ENCODE peak calls at places on chromosomes 5 and 9, in six cellular contexts. One of them, this sample, is unnamed.

GRCh38 chr5:134122530-134122929 is 8.0 kb downstream of the TCF7 start:
- DNase-seq in activated CD8-positive, alpha-beta memory T cell treated with anti-CD3 and anti-CD28 coated beads for 4 hours: no peak
- DNase-seq in NCI-H82: no peak
- DNase-seq in progenitor cell of endocrine pancreas: no peak
- DNase-seq in hepatocyte: no peak
- DNase-seq in A549: no peak
- DNase-seq in this sample: no peak

GRCh38 chr9:21096172-21096900 is 18.6 kb upstream of the IFNB1 start:
- DNase-seq in activated CD8-positive, alpha-beta memory T cell treated with anti-CD3 and anti-CD28 coated beads for 4 hours: no peak
- DNase-seq in NCI-H82: no peak
- DNase-seq in progenitor cell of endocrine pancreas: no peak
- DNase-seq in hepatocyte: no peak
- DNase-seq in A549: no peak
- DNase-seq in this sample: no peak

GRCh38 chr9:76528642-76529190 is 69.7 kb downstream of the GCNT1 start:
- DNase-seq in activated CD8-positive, alpha-beta memory T cell treated with anti-CD3 and anti-CD28 coated beads for 4 hours: no peak
- DNase-seq in NCI-H82: no peak
- DNase-seq in progenitor cell of endocrine pancreas: no peak
- DNase-seq in hepatocyte: no peak
- DNase-seq in A549: no peak
- DNase-seq in this sample: no peak

GRCh38 chr5:54187694-54188093 is 122.7 kb downstream of the ARL15 start:
- DNase-seq in activated CD8-positive, alpha-beta memory T cell treated with anti-CD3 and anti-CD28 coated beads for 4 hours: no peak
- DNase-seq in NCI-H82: no peak
- DNase-seq in progenitor cell of endocrine pancreas: no peak
- DNase-seq in hepatocyte: no peak
- DNase-seq in A549: no peak
- DNase-seq in this sample: no peak

GRCh38 chr9:117178596-117179111 is 236.2 kb downstream of the ASTN2 start:
- DNase-seq in activated CD8-positive, alpha-beta memory T cell treated with anti-CD3 and anti-CD28 coated beads for 4 hours: no peak
- DNase-seq in NCI-H82: peak; percentile 81
- DNase-seq in progenitor cell of endocrine pancreas: no peak
- DNase-seq in hepatocyte: no peak
- DNase-seq in A549: no peak
- DNase-seq in this sample: no peak

GRCh38 chr5:160260006-160260775 is 30.9 kb downstream of the FABP6 start:
- DNase-seq in activated CD8-positive, alpha-beta memory T cell treated with anti-CD3 and anti-CD28 coated beads for 4 hours: no peak
- DNase-seq in NCI-H82: no peak
- DNase-seq in progenitor cell of endocrine pancreas: no peak
- DNase-seq in hepatocyte: peak; percentile 33
- DNase-seq in A549: no peak
- DNase-seq in this sample: no peak

GRCh38 chr5:149406203-149406978 is 27.3 kb upstream of the IL17B start:
- DNase-seq in activated CD8-positive, alpha-beta memory T cell treated with anti-CD3 and anti-CD28 coated beads for 4 hours: no peak
- DNase-seq in NCI-H82: no peak
- DNase-seq in progenitor cell of endocrine pancreas: no peak
- DNase-seq in hepatocyte: no peak
- DNase-seq in A549: no peak
- DNase-seq in this sample: peak; percentile 67

GRCh38 chr5:911601-912000 is 18.9 kb downstream of the TRIP13 start:
- DNase-seq in activated CD8-positive, alpha-beta memory T cell treated with anti-CD3 and anti-CD28 coated beads for 4 hours: no peak
- DNase-seq in NCI-H82: no peak
- DNase-seq in progenitor cell of endocrine pancreas: no peak
- DNase-seq in hepatocyte: no peak
- DNase-seq in A549: no peak
- DNase-seq in this sample: no peak

GRCh38 chr5:133552925-133553525 is 59.3 kb downstream of the FSTL4 start:
- DNase-seq in activated CD8-positive, alpha-beta memory T cell treated with anti-CD3 and anti-CD28 coated beads for 4 hours: no peak
- DNase-seq in NCI-H82: peak; percentile 56
- DNase-seq in progenitor cell of endocrine pancreas: peak; percentile 34
- DNase-seq in hepatocyte: peak; percentile 73
- DNase-seq in A549: peak; percentile 62
- DNase-seq in this sample: no peak

GRCh38 chr5:132641241-132641723 is 16.7 kb upstream of the IL13 start:
- DNase-seq in activated CD8-positive, alpha-beta memory T cell treated with anti-CD3 and anti-CD28 coated beads for 4 hours: no peak
- DNase-seq in NCI-H82: no peak
- DNase-seq in progenitor cell of endocrine pancreas: no peak
- DNase-seq in hepatocyte: no peak
- DNase-seq in A549: no peak
- DNase-seq in this sample: no peak

GRCh38 chr5:56680731-56681130 is 134.6 kb upstream of the MAP3K1 start:
- DNase-seq in activated CD8-positive, alpha-beta memory T cell treated with anti-CD3 and anti-CD28 coated beads for 4 hours: no peak
- DNase-seq in NCI-H82: no peak
- DNase-seq in progenitor cell of endocrine pancreas: no peak
- DNase-seq in hepatocyte: no peak
- DNase-seq in A549: no peak
- DNase-seq in this sample: no peak

GRCh38 chr5:417301-417700 is 25.7 kb upstream of the EXOC3 start:
- DNase-seq in activated CD8-positive, alpha-beta memory T cell treated with anti-CD3 and anti-CD28 coated beads for 4 hours: no peak
- DNase-seq in NCI-H82: no peak
- DNase-seq in progenitor cell of endocrine pancreas: no peak
- DNase-seq in hepatocyte: no peak
- DNase-seq in A549: no peak
- DNase-seq in this sample: no peak

GRCh38 chr5:14486486-14486885 is 95.1 kb upstream of the OTULINL start:
- DNase-seq in activated CD8-positive, alpha-beta memory T cell treated with anti-CD3 and anti-CD28 coated beads for 4 hours: no peak
- DNase-seq in NCI-H82: no peak
- DNase-seq in progenitor cell of endocrine pancreas: no peak
- DNase-seq in hepatocyte: no peak
- DNase-seq in A549: no peak
- DNase-seq in this sample: no peak

GRCh38 chr5:81164466-81164865 is 68.7 kb upstream of the CKMT2 start:
- DNase-seq in activated CD8-positive, alpha-beta memory T cell treated with anti-CD3 and anti-CD28 coated beads for 4 hours: no peak
- DNase-seq in NCI-H82: no peak
- DNase-seq in progenitor cell of endocrine pancreas: no peak
- DNase-seq in hepatocyte: no peak
- DNase-seq in A549: no peak
- DNase-seq in this sample: no peak

GRCh38 chr9:37410969-37411785 is 11.3 kb upstream of the GRHPR start:
- DNase-seq in activated CD8-positive, alpha-beta memory T cell treated with anti-CD3 and anti-CD28 coated beads for 4 hours: no peak
- DNase-seq in NCI-H82: no peak
- DNase-seq in progenitor cell of endocrine pancreas: no peak
- DNase-seq in hepatocyte: no peak
- DNase-seq in A549: no peak
- DNase-seq in this sample: no peak

GRCh38 chr5:168696611-168697010 is 117.4 kb upstream of the PANK3 start:
- DNase-seq in activated CD8-positive, alpha-beta memory T cell treated with anti-CD3 and anti-CD28 coated beads for 4 hours: no peak
- DNase-seq in NCI-H82: no peak
- DNase-seq in progenitor cell of endocrine pancreas: no peak
- DNase-seq in hepatocyte: no peak
- DNase-seq in A549: no peak
- DNase-seq in this sample: no peak

GRCh38 chr5:175746851-175747250 is 89.0 kb downstream of the HRH2 start:
- DNase-seq in activated CD8-positive, alpha-beta memory T cell treated with anti-CD3 and anti-CD28 coated beads for 4 hours: no peak
- DNase-seq in NCI-H82: peak; percentile 51
- DNase-seq in progenitor cell of endocrine pancreas: no peak
- DNase-seq in hepatocyte: no peak
- DNase-seq in A549: peak; percentile 58
- DNase-seq in this sample: no peak

GRCh38 chr5:73783823-73784222 is 157.8 kb downstream of the ARHGEF28 start:
- DNase-seq in activated CD8-positive, alpha-beta memory T cell treated with anti-CD3 and anti-CD28 coated beads for 4 hours: no peak
- DNase-seq in NCI-H82: no peak
- DNase-seq in progenitor cell of endocrine pancreas: no peak
- DNase-seq in hepatocyte: no peak
- DNase-seq in A549: no peak
- DNase-seq in this sample: no peak

GRCh38 chr9:26656003-26656940 is 236.3 kb downstream of the CAAP1 start:
- DNase-seq in activated CD8-positive, alpha-beta memory T cell treated with anti-CD3 and anti-CD28 coated beads for 4 hours: no peak
- DNase-seq in NCI-H82: peak; percentile 70
- DNase-seq in progenitor cell of endocrine pancreas: no peak
- DNase-seq in hepatocyte: peak; percentile 28
- DNase-seq in A549: peak; percentile 36
- DNase-seq in this sample: no peak

GRCh38 chr5:354581-355378 is 33.3 kb downstream of the AHRR start:
- DNase-seq in activated CD8-positive, alpha-beta memory T cell treated with anti-CD3 and anti-CD28 coated beads for 4 hours: no peak
- DNase-seq in NCI-H82: no peak
- DNase-seq in progenitor cell of endocrine pancreas: no peak
- DNase-seq in hepatocyte: peak; percentile 2
- DNase-seq in A549: no peak
- DNase-seq in this sample: no peak

GRCh38 chr5:154320209-154320608 is 125.6 kb upstream of the SAP30L start:
- DNase-seq in activated CD8-positive, alpha-beta memory T cell treated with anti-CD3 and anti-CD28 coated beads for 4 hours: no peak
- DNase-seq in NCI-H82: no peak
- DNase-seq in progenitor cell of endocrine pancreas: no peak
- DNase-seq in hepatocyte: no peak
- DNase-seq in A549: no peak
- DNase-seq in this sample: no peak

GRCh38 chr9:118183571-118183970 is 479.4 kb downstream of the TLR4 start:
- DNase-seq in activated CD8-positive, alpha-beta memory T cell treated with anti-CD3 and anti-CD28 coated beads for 4 hours: no peak
- DNase-seq in NCI-H82: no peak
- DNase-seq in progenitor cell of endocrine pancreas: no peak
- DNase-seq in hepatocyte: no peak
- DNase-seq in A549: no peak
- DNase-seq in this sample: no peak

GRCh38 chr5:122182491-122182921 is 53.2 kb downstream of the ZNF474 start:
- DNase-seq in activated CD8-positive, alpha-beta memory T cell treated with anti-CD3 and anti-CD28 coated beads for 4 hours: no peak
- DNase-seq in NCI-H82: peak; percentile 82
- DNase-seq in progenitor cell of endocrine pancreas: no peak
- DNase-seq in hepatocyte: peak; percentile 50
- DNase-seq in A549: no peak
- DNase-seq in this sample: no peak

GRCh38 chr5:36230151-36230788 is 11.5 kb downstream of the NADK2 start:
- DNase-seq in activated CD8-positive, alpha-beta memory T cell treated with anti-CD3 and anti-CD28 coated beads for 4 hours: no peak
- DNase-seq in NCI-H82: no peak
- DNase-seq in progenitor cell of endocrine pancreas: no peak
- DNase-seq in hepatocyte: no peak
- DNase-seq in A549: no peak
- DNase-seq in this sample: no peak

GRCh38 chr5:174317261-174317894 is 271.9 kb downstream of the NSG2 start:
- DNase-seq in activated CD8-positive, alpha-beta memory T cell treated with anti-CD3 and anti-CD28 coated beads for 4 hours: no peak
- DNase-seq in NCI-H82: peak; percentile 81
- DNase-seq in progenitor cell of endocrine pancreas: peak; percentile 39
- DNase-seq in hepatocyte: peak; percentile 80
- DNase-seq in A549: peak; percentile 60
- DNase-seq in this sample: peak; percentile 55

GRCh38 chr9:7192266-7192665 is 434.5 kb downstream of the KDM4C start:
- DNase-seq in activated CD8-positive, alpha-beta memory T cell treated with anti-CD3 and anti-CD28 coated beads for 4 hours: no peak
- DNase-seq in NCI-H82: no peak
- DNase-seq in progenitor cell of endocrine pancreas: no peak
- DNase-seq in hepatocyte: no peak
- DNase-seq in A549: no peak
- DNase-seq in this sample: no peak

GRCh38 chr5:42059291-42059690 is 134.2 kb downstream of the FBXO4 start:
- DNase-seq in activated CD8-positive, alpha-beta memory T cell treated with anti-CD3 and anti-CD28 coated beads for 4 hours: no peak
- DNase-seq in NCI-H82: no peak
- DNase-seq in progenitor cell of endocrine pancreas: no peak
- DNase-seq in hepatocyte: no peak
- DNase-seq in A549: no peak
- DNase-seq in this sample: no peak

GRCh38 chr9:85600675-85601263 is 141.0 kb downstream of the AGTPBP1 start:
- DNase-seq in activated CD8-positive, alpha-beta memory T cell treated with anti-CD3 and anti-CD28 coated beads for 4 hours: no peak
- DNase-seq in NCI-H82: no peak
- DNase-seq in progenitor cell of endocrine pancreas: no peak
- DNase-seq in hepatocyte: no peak
- DNase-seq in A549: no peak
- DNase-seq in this sample: no peak

GRCh38 chr9:83570359-83570758 is 32.2 kb upstream of the FRMD3 start:
- DNase-seq in activated CD8-positive, alpha-beta memory T cell treated with anti-CD3 and anti-CD28 coated beads for 4 hours: no peak
- DNase-seq in NCI-H82: no peak
- DNase-seq in progenitor cell of endocrine pancreas: no peak
- DNase-seq in hepatocyte: peak; percentile 43
- DNase-seq in A549: no peak
- DNase-seq in this sample: no peak

GRCh38 chr9:23717505-23717904 is 108.5 kb downstream of the ELAVL2 start:
- DNase-seq in activated CD8-positive, alpha-beta memory T cell treated with anti-CD3 and anti-CD28 coated beads for 4 hours: no peak
- DNase-seq in NCI-H82: no peak
- DNase-seq in progenitor cell of endocrine pancreas: no peak
- DNase-seq in hepatocyte: no peak
- DNase-seq in A549: no peak
- DNase-seq in this sample: no peak

GRCh38 chr9:93141771-93142483 is 7.9 kb upstream of the NINJ1 start:
- DNase-seq in activated CD8-positive, alpha-beta memory T cell treated with anti-CD3 and anti-CD28 coated beads for 4 hours: no peak
- DNase-seq in NCI-H82: no peak
- DNase-seq in progenitor cell of endocrine pancreas: no peak
- DNase-seq in hepatocyte: no peak
- DNase-seq in A549: no peak
- DNase-seq in this sample: no peak

GRCh38 chr5:74232281-74232680 is 408.2 kb downstream of the ENC1 start:
- DNase-seq in activated CD8-positive, alpha-beta memory T cell treated with anti-CD3 and anti-CD28 coated beads for 4 hours: no peak
- DNase-seq in NCI-H82: no peak
- DNase-seq in progenitor cell of endocrine pancreas: no peak
- DNase-seq in hepatocyte: no peak
- DNase-seq in A549: no peak
- DNase-seq in this sample: peak; percentile 82

GRCh38 chr5:85972539-85972938 is 645.2 kb upstream of the COX7C start:
- DNase-seq in activated CD8-positive, alpha-beta memory T cell treated with anti-CD3 and anti-CD28 coated beads for 4 hours: no peak
- DNase-seq in NCI-H82: no peak
- DNase-seq in progenitor cell of endocrine pancreas: no peak
- DNase-seq in hepatocyte: no peak
- DNase-seq in A549: no peak
- DNase-seq in this sample: no peak

GRCh38 chr9:32378496-32378895 is 5.9 kb upstream of the ACO1 start:
- DNase-seq in activated CD8-positive, alpha-beta memory T cell treated with anti-CD3 and anti-CD28 coated beads for 4 hours: no peak
- DNase-seq in NCI-H82: peak; percentile 83
- DNase-seq in progenitor cell of endocrine pancreas: no peak
- DNase-seq in hepatocyte: peak; percentile 77
- DNase-seq in A549: peak; percentile 64
- DNase-seq in this sample: no peak

GRCh38 chr9:87671478-87671877 is 54.4 kb upstream of the CTSL start:
- DNase-seq in activated CD8-positive, alpha-beta memory T cell treated with anti-CD3 and anti-CD28 coated beads for 4 hours: no peak
- DNase-seq in NCI-H82: no peak
- DNase-seq in progenitor cell of endocrine pancreas: no peak
- DNase-seq in hepatocyte: no peak
- DNase-seq in A549: no peak
- DNase-seq in this sample: no peak